ENCODE peak calls at places on chromosomes 11 and 22, in ten cellular contexts. One of them, this sample, is unnamed.

GRCh38 chr11:31795706-31796522 is 15.2 kb downstream of the PAX6 start:
- DNase-seq in cardiac muscle cell: no peak
- DNase-seq in CD8-positive, alpha-beta T cell: no peak
- DNase-seq in transverse colon: no peak
- DNase-seq in IMR-90: no peak
- DNase-seq in osteoblast: peak
- DNase-seq in kidney: no peak
- DNase-seq in left ventricle myocardium inferior: no peak
- DNase-seq in heart left ventricle: no peak
- DNase-seq in dorsolateral prefrontal cortex: no peak
- DNase-seq in this sample: no peak

GRCh38 chr11:18384157-18384641 is 10.2 kb upstream of the LDHA start:
- DNase-seq in CD8-positive, alpha-beta T cell: no peak
- DNase-seq in osteoblast: peak
- DNase-seq in dorsolateral prefrontal cortex: no peak
- DNase-seq in IMR-90: peak
- DNase-seq in cardiac muscle cell: peak
- DNase-seq in heart left ventricle: no peak
- DNase-seq in left ventricle myocardium inferior: peak
- DNase-seq in kidney: peak
- DNase-seq in transverse colon: peak
- DNase-seq in this sample: peak

GRCh38 chr11:17547051-17547577 is at the start of gene OTOG:
- DNase-seq in transverse colon: no peak
- DNase-seq in IMR-90: no peak
- DNase-seq in kidney: no peak
- DNase-seq in left ventricle myocardium inferior: no peak
- DNase-seq in heart left ventricle: no peak
- DNase-seq in dorsolateral prefrontal cortex: peak
- DNase-seq in cardiac muscle cell: peak
- DNase-seq in CD8-positive, alpha-beta T cell: no peak
- DNase-seq in osteoblast: peak
- DNase-seq in this sample: no peak

GRCh38 chr22:45565973-45566372 is 63.3 kb downstream of the FBLN1 start:
- DNase-seq in IMR-90: no peak
- DNase-seq in transverse colon: no peak
- DNase-seq in kidney: no peak
- DNase-seq in left ventricle myocardium inferior: no peak
- DNase-seq in heart left ventricle: no peak
- DNase-seq in cardiac muscle cell: no peak
- DNase-seq in dorsolateral prefrontal cortex: no peak
- DNase-seq in CD8-positive, alpha-beta T cell: no peak
- DNase-seq in osteoblast: peak
- DNase-seq in this sample: no peak

GRCh38 chr11:69369945-69370344 is 76.0 kb downstream of the MYEOV start:
- DNase-seq in kidney: no peak
- DNase-seq in transverse colon: no peak
- DNase-seq in CD8-positive, alpha-beta T cell: no peak
- DNase-seq in IMR-90: no peak
- DNase-seq in dorsolateral prefrontal cortex: peak
- DNase-seq in osteoblast: no peak
- DNase-seq in cardiac muscle cell: no peak
- DNase-seq in heart left ventricle: no peak
- DNase-seq in left ventricle myocardium inferior: no peak
- DNase-seq in this sample: no peak

GRCh38 chr22:32971252-32971651 is 86.9 kb downstream of the SYN3 start:
- DNase-seq in left ventricle myocardium inferior: no peak
- DNase-seq in transverse colon: no peak
- DNase-seq in CD8-positive, alpha-beta T cell: no peak
- DNase-seq in dorsolateral prefrontal cortex: no peak
- DNase-seq in cardiac muscle cell: no peak
- DNase-seq in kidney: no peak
- DNase-seq in IMR-90: no peak
- DNase-seq in heart left ventricle: no peak
- DNase-seq in osteoblast: no peak
- DNase-seq in this sample: no peak

GRCh38 chr22:32323513-32324164 is 34.0 kb upstream of the RFPL3 start:
- DNase-seq in transverse colon: no peak
- DNase-seq in kidney: peak
- DNase-seq in left ventricle myocardium inferior: no peak
- DNase-seq in IMR-90: no peak
- DNase-seq in heart left ventricle: no peak
- DNase-seq in dorsolateral prefrontal cortex: no peak
- DNase-seq in CD8-positive, alpha-beta T cell: no peak
- DNase-seq in cardiac muscle cell: no peak
- DNase-seq in osteoblast: peak
- DNase-seq in this sample: no peak

GRCh38 chr11:118998822-118999221 is 884 bp downstream of the CENATAC start:
- DNase-seq in kidney: no peak
- DNase-seq in left ventricle myocardium inferior: no peak
- DNase-seq in osteoblast: peak
- DNase-seq in CD8-positive, alpha-beta T cell: no peak
- DNase-seq in IMR-90: peak
- DNase-seq in cardiac muscle cell: peak
- DNase-seq in heart left ventricle: no peak
- DNase-seq in transverse colon: no peak
- DNase-seq in dorsolateral prefrontal cortex: no peak
- DNase-seq in this sample: peak

GRCh38 chr11:57432714-57433163 is 5.8 kb upstream of the SLC43A3 start:
- DNase-seq in osteoblast: no peak
- DNase-seq in cardiac muscle cell: peak
- DNase-seq in dorsolateral prefrontal cortex: no peak
- DNase-seq in kidney: no peak
- DNase-seq in transverse colon: no peak
- DNase-seq in IMR-90: peak
- DNase-seq in heart left ventricle: peak
- DNase-seq in CD8-positive, alpha-beta T cell: no peak
- DNase-seq in left ventricle myocardium inferior: no peak
- DNase-seq in this sample: peak
- H3K27ac ChIP-seq in osteoblast: peak
- H3K27ac ChIP-seq in cardiac muscle cell: no peak
- H3K27ac ChIP-seq in dorsolateral prefrontal cortex: peak
- H3K27ac ChIP-seq in kidney: no peak
- H3K27ac ChIP-seq in transverse colon: no peak
- H3K27ac ChIP-seq in IMR-90: peak
- H3K27ac ChIP-seq in heart left ventricle: no peak
- H3K27ac ChIP-seq in CD8-positive, alpha-beta T cell: no peak
- H3K27ac ChIP-seq in left ventricle myocardium inferior: no peak
- H3K27ac ChIP-seq in this sample: no peak

DNA sequence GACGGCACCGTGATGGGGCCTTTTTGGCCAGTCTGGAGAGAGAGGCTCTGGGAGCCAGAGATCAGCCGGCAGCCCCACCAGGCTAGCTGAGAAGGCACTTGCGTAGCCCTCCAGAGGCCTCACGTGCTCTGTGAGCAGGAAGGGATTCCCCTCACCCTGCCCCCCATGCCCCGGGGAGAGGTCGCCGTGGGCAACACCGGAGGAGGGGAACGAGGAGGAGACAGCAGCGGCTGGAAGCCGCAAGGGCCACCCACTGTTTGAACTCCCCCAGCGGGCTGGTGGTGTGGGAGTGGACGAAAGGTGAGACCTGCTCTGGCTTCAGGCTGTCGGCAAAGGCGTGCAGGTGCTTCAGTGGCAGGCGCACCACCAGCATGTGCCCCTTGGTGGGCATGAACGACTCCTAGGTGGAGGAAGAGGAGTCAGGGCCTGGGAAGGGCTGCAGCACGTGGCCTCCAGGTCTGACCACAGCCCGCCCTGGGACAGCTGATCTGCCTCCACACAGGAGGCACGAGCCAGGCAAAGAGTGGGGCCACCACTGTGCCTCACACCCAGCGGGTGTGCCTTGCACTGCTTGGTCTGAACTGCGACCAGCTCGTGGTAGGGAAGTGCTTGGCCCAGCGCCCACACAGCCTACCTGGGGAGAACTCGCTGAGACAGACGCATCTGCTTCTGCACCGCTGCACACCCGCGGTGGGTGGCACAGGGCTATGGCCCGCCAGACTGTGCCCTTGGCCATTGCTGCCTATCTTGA is 99.9 kb downstream of the MED15 start:
- DNase-seq in cardiac muscle cell: no peak
- DNase-seq in left ventricle myocardium inferior: no peak
- DNase-seq in transverse colon: no peak
- DNase-seq in kidney: no peak
- DNase-seq in IMR-90: no peak
- DNase-seq in osteoblast: peak
- DNase-seq in dorsolateral prefrontal cortex: no peak
- DNase-seq in heart left ventricle: no peak
- DNase-seq in CD8-positive, alpha-beta T cell: no peak
- DNase-seq in this sample: no peak
- TF ChIP-seq CTCF in cardiac muscle cell: no peak
- TF ChIP-seq CTCF in left ventricle myocardium inferior: no peak
- TF ChIP-seq CTCF in transverse colon: no peak
- TF ChIP-seq CTCF in kidney: no peak
- TF ChIP-seq CTCF in IMR-90: no peak
- TF ChIP-seq CTCF in osteoblast: no peak
- TF ChIP-seq CTCF in dorsolateral prefrontal cortex: no peak
- TF ChIP-seq CTCF in heart left ventricle: no peak
- TF ChIP-seq CTCF in CD8-positive, alpha-beta T cell: no peak
- TF ChIP-seq CTCF in this sample: no peak

GRCh38 chr11:105862736-105863367 is 159.2 kb downstream of the MSANTD4 start:
- DNase-seq in CD8-positive, alpha-beta T cell: no peak
- DNase-seq in cardiac muscle cell: peak
- DNase-seq in osteoblast: peak
- DNase-seq in transverse colon: no peak
- DNase-seq in left ventricle myocardium inferior: no peak
- DNase-seq in heart left ventricle: no peak
- DNase-seq in kidney: no peak
- DNase-seq in IMR-90: peak
- DNase-seq in dorsolateral prefrontal cortex: no peak
- DNase-seq in this sample: no peak
- H3K27ac ChIP-seq in CD8-positive, alpha-beta T cell: no peak
- H3K27ac ChIP-seq in cardiac muscle cell: no peak
- H3K27ac ChIP-seq in osteoblast: no peak
- H3K27ac ChIP-seq in transverse colon: no peak
- H3K27ac ChIP-seq in left ventricle myocardium inferior: no peak
- H3K27ac ChIP-seq in heart left ventricle: no peak
- H3K27ac ChIP-seq in kidney: no peak
- H3K27ac ChIP-seq in IMR-90: no peak
- H3K27ac ChIP-seq in dorsolateral prefrontal cortex: peak
- H3K27ac ChIP-seq in this sample: no peak

GRCh38 chr11:121655481-121656332 is 202.9 kb upstream of the SORL1-AS1 start:
- DNase-seq in IMR-90: peak
- DNase-seq in CD8-positive, alpha-beta T cell: peak
- DNase-seq in heart left ventricle: peak
- DNase-seq in cardiac muscle cell: peak
- DNase-seq in kidney: peak
- DNase-seq in osteoblast: peak
- DNase-seq in left ventricle myocardium inferior: peak
- DNase-seq in dorsolateral prefrontal cortex: peak
- DNase-seq in transverse colon: peak
- DNase-seq in this sample: peak

GRCh38 chr11:121651267-121651625 is 198.5 kb upstream of the SORL1-AS1 start:
- DNase-seq in cardiac muscle cell: no peak
- DNase-seq in osteoblast: no peak
- DNase-seq in CD8-positive, alpha-beta T cell: no peak
- DNase-seq in left ventricle myocardium inferior: no peak
- DNase-seq in heart left ventricle: no peak
- DNase-seq in dorsolateral prefrontal cortex: no peak
- DNase-seq in kidney: no peak
- DNase-seq in transverse colon: no peak
- DNase-seq in IMR-90: no peak
- DNase-seq in this sample: no peak

GRCh38 chr11:121654506-121655480 is 202.0 kb upstream of the SORL1-AS1 start:
- DNase-seq in IMR-90: peak
- DNase-seq in CD8-positive, alpha-beta T cell: no peak
- DNase-seq in kidney: no peak
- DNase-seq in heart left ventricle: no peak
- DNase-seq in dorsolateral prefrontal cortex: no peak
- DNase-seq in transverse colon: no peak
- DNase-seq in cardiac muscle cell: peak
- DNase-seq in osteoblast: no peak
- DNase-seq in left ventricle myocardium inferior: no peak
- DNase-seq in this sample: peak

GRCh38 chr11:121650520-121651266 is 197.9 kb upstream of the SORL1-AS1 start:
- DNase-seq in CD8-positive, alpha-beta T cell: no peak
- DNase-seq in dorsolateral prefrontal cortex: no peak
- DNase-seq in kidney: no peak
- DNase-seq in cardiac muscle cell: no peak
- DNase-seq in heart left ventricle: no peak
- DNase-seq in left ventricle myocardium inferior: no peak
- DNase-seq in transverse colon: no peak
- DNase-seq in IMR-90: no peak
- DNase-seq in osteoblast: peak
- DNase-seq in this sample: no peak

DNA sequence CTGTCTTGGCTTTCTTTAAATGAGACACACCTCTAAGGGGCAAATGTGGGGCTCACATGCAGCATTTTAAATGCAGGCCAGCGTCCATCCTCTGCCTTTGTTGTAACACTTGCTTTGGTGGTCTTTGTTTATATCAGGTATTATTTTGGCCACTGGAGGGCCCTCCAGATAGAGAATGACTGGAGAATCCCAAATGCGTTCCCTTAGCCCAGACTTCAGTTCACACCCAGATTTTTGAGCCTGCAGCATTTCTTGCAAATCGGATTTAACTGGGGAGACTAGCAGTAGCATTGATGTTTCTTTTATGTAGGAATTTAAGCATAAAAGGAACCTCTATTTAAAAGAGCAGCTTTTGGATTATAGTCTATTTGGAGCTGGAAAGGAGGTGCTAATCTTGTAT is 200.2 kb upstream of the SORL1-AS1 start:
- DNase-seq in cardiac muscle cell: peak
- DNase-seq in IMR-90: no peak
- DNase-seq in heart left ventricle: no peak
- DNase-seq in osteoblast: peak
- DNase-seq in CD8-positive, alpha-beta T cell: no peak
- DNase-seq in kidney: no peak
- DNase-seq in left ventricle myocardium inferior: no peak
- DNase-seq in dorsolateral prefrontal cortex: no peak
- DNase-seq in transverse colon: no peak
- DNase-seq in this sample: no peak
- TF ChIP-seq CTCF in cardiac muscle cell: peak
- TF ChIP-seq CTCF in IMR-90: peak
- TF ChIP-seq CTCF in heart left ventricle: no peak
- TF ChIP-seq CTCF in osteoblast: peak
- TF ChIP-seq CTCF in CD8-positive, alpha-beta T cell: no peak
- TF ChIP-seq CTCF in kidney: no peak
- TF ChIP-seq CTCF in left ventricle myocardium inferior: peak
- TF ChIP-seq CTCF in dorsolateral prefrontal cortex: peak
- TF ChIP-seq CTCF in transverse colon: peak
- TF ChIP-seq CTCF in this sample: no peak

This sample was measured in lung.